ENCODE peak calls at places on chromosomes 12 and 14, in eight cellular contexts. X is RWPE1, I is mammary epithelial cell, M is epithelial cell of esophagus, L is fibroblast of lung, F is AG09309, C is dorsolateral prefrontal cortex, J is stomach. Q is an unnamed sample.

GRCh38 chr12:47717443-47718193 is 7.7 kb downstream of the ENDOU start:
- DNase-seq in X (peak; percentile 36), C (peak; percentile 84), L (peak; percentile 62), F (peak; percentile 55), J (peak; percentile 82), I (no peak), M (peak; percentile 65), Q (peak; percentile 75)

GRCh38 chr14:68016243-68016914 is 196.8 kb downstream of the RAD51B start:
- DNase-seq in J (no peak), X (no peak), C (no peak), L (peak; percentile 67), F (no peak), I (no peak), M (peak; percentile 29), Q (peak; percentile 8)

GRCh38 chr12:54371328-54372112 is 7.2 kb upstream of the GPR84 start:
- DNase-seq in C (no peak), L (no peak), J (no peak), X (no peak), F (no peak), M (no peak), I (no peak), Q (no peak)

GRCh38 chr12:19288603-19289244 is 150.6 kb upstream of the AEBP2 start:
- DNase-seq in I (peak; percentile 23), F (no peak), C (no peak), X (peak; percentile 38), J (no peak), M (peak; percentile 50), L (peak; percentile 58), Q (no peak)

GRCh38 chr14:69008411-69008810 is 29.3 kb upstream of the ACTN1 start:
- DNase-seq in L (peak; percentile 73), X (no peak), C (no peak), I (no peak), F (no peak), J (no peak), M (no peak), Q (no peak)

GRCh38 chr14:43308411-43308810 is 1198.7 kb downstream of the FSCB start:
- DNase-seq in F (no peak), C (no peak), I (no peak), M (peak; percentile 0), X (no peak), J (no peak), L (no peak), Q (no peak)

GRCh38 chr12:120252071-120252906 is 13.2 kb downstream of the PXN start:
- DNase-seq in J (no peak), L (no peak), F (no peak), M (no peak), C (no peak), I (no peak), X (no peak), Q (no peak)

GRCh38 chr14:79229383-79229875 is 981.9 kb downstream of the DIO2 start:
- DNase-seq in F (no peak), X (no peak), J (no peak), I (no peak), L (peak; percentile 2), C (no peak), M (no peak), Q (no peak)

GRCh38 chr12:55908726-55909512 is 18.8 kb downstream of the PYM1 start:
- DNase-seq in I (no peak), M (no peak), L (peak; percentile 66), C (no peak), J (no peak), X (no peak), F (no peak), Q (no peak)

GRCh38 chr12:78121969-78122610 is 291.4 kb downstream of the NAV3 start:
- DNase-seq in X (no peak), J (no peak), F (no peak), M (no peak), C (no peak), L (peak; percentile 53), I (no peak), Q (no peak)

GRCh38 chr12:96658075-96658474 is 168.7 kb downstream of the CFAP54 start:
- DNase-seq in C (no peak), J (no peak), F (no peak), X (no peak), I (no peak), L (no peak), M (peak; percentile 11), Q (no peak)

GRCh38 chr12:96648941-96649340 is 159.6 kb downstream of the CFAP54 start:
- DNase-seq in L (no peak), X (no peak), C (no peak), J (no peak), M (no peak), F (no peak), I (no peak), Q (no peak)

GRCh38 chr12:96652870-96653269 is 163.5 kb downstream of the CFAP54 start:
- DNase-seq in C (no peak), L (no peak), J (no peak), X (no peak), F (no peak), M (no peak), I (no peak), Q (no peak)
- TF ChIP-seq CTCF in C (no peak), L (no peak), J (no peak), X (no peak), F (no peak), M (no peak), I (no peak), Q (no peak)

DNA sequence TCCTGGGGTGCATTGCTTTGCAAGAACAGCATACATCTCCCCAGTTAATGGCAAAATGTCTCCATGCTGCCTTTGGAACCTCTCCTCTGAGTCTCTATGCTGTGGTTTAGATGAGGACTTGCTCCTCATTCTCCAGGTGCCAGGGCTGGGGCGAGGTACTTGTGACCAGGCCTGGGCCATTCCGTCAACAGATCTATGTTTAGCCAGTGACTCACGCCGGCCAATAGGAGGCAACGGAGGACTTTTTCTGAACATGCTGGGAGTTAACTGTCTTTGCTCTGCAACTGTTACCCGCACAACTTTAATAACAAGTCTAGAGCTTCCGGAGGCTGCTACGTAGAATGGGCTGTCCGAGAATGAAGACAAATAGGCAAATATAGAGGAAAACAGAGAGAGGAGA is 214.2 kb downstream of the GLT1D1 start:
- DNase-seq in C (no peak), M (no peak), F (no peak), L (peak; percentile 21), X (no peak), I (no peak), J (no peak), Q (no peak)
- TF ChIP-seq CTCF in C (no peak), M (no peak), F (no peak), L (no peak), X (no peak), I (no peak), J (no peak), Q (no peak)

GRCh38 chr12:114165921-114166320 is 199.8 kb upstream of the RBM19 start:
- DNase-seq in M (no peak), L (no peak), I (no peak), F (no peak), X (no peak), J (no peak), C (no peak), Q (no peak)
- TF ChIP-seq CTCF in M (no peak), L (no peak), I (no peak), F (no peak), X (no peak), J (no peak), C (no peak), Q (no peak)

GRCh38 chr12:2009623-2010022 is 5.4 kb upstream of the DCP1B start:
- DNase-seq in J (no peak), M (no peak), C (no peak), L (no peak), I (no peak), X (no peak), F (no peak), Q (no peak)
- TF ChIP-seq CTCF in J (no peak), M (peak; percentile 2), C (no peak), L (peak; percentile 28), I (no peak), X (no peak), F (no peak), Q (no peak)

DNA sequence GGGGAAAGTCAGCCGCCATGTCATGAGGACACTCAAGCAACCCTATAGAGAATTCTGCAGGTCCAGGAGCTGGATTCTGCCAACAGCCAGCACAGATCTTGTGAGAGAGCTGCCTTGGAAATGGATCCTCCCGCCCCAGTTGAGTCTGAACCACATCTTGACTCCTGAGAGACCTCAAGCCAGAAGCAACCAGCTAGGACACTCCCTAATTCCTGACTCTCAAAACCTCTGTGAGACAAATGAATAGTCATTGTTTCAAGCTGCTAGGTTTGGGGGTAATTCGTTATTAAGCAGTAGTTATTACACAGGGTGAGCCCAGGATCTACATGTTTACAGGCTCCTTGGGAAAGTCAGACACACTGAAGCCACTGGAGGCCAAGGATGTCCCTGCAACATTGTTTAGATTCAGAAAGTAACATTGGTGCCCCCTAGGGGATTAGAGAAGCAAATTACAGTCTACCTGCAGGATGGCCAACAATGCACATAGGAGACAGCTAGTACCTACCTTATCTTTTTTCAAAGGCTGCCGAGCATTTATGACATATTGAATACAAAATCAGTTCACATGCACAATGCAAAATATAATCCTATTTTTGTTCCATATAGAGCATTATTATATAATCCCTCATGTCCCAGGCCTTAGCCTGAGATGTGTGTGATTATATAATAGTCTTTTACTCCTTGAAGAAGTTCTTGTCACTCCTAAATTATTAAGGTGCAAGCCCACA is 57.9 kb upstream of the FICD start:
- DNase-seq in L (peak; percentile 26), X (peak; percentile 63), I (peak; percentile 45), M (peak; percentile 60), F (peak; percentile 28), J (no peak), C (no peak), Q (peak; percentile 34)
- TF ChIP-seq CTCF in L (peak; percentile 60), X (peak; percentile 53), I (peak; percentile 76), M (peak; percentile 63), F (peak; percentile 73), J (peak; percentile 57), C (peak; percentile 71), Q (peak; percentile 72)

GRCh38 chr12:124754949-124755800 is 108.5 kb downstream of the SCARB1 start:
- DNase-seq in I (peak; percentile 72), L (peak; percentile 87), J (peak; percentile 46), X (peak; percentile 32), M (no peak), F (peak; percentile 73), C (peak; percentile 77), Q (no peak)
- TF ChIP-seq CTCF in I (no peak), L (no peak), J (no peak), X (no peak), M (no peak), F (no peak), C (no peak), Q (no peak)

GRCh38 chr14:86372402-86372801 is 842.5 kb downstream of the FLRT2 start:
- DNase-seq in X (no peak), I (no peak), F (no peak), L (no peak), C (no peak), M (no peak), J (no peak), Q (no peak)
- TF ChIP-seq CTCF in X (no peak), I (no peak), F (no peak), L (no peak), C (no peak), M (no peak), J (no peak), Q (no peak)

DNA sequence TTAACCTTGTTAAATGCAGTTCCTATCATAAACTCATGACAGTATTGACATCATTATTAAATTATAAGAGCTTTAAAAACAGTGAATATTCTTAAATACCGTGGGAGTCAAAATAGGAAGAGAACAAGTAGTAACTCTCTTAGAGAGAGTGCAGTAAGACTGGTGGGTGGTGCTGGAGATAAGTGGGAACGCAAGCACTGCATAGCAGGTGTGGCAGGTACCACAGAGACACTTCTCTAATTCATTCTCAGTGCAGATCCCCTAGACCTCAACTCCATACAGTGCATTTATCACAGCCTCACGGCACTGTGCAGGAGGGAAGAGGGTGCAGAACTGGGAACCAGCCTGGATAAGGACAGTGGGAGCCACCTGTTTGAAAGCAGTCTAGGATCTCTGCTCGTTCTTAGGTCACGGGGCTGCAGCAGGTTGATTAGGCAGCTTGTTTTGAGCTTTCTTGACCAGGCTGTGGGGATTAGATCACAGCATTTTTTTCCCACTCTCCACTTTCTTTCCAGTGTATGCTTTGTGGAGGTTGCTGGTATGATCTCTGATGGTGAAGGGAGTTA is 165.6 kb downstream of the PRKCH start:
- DNase-seq in C (no peak), X (no peak), F (no peak), L (no peak), I (no peak), J (no peak), M (no peak), Q (no peak)
- TF ChIP-seq CTCF in C (no peak), X (no peak), F (no peak), L (no peak), I (no peak), J (no peak), M (no peak), Q (no peak)